ENCODE peak calls at places on chromosomes 13 and 19, in four cellular contexts. D, Z, F and I are unnamed samples. For H3K4me1, the result is how much of the 10 kb centered on the place peaks cover.

GRCh38 chr13:98978280-98978679 is 416 bp upstream of the DOCK9 start:
- DNase-seq in D (no peak), F (no peak), Z (no peak), I (no peak)

GRCh38 chr19:19320362-19321142 is at the start of the genes MAU2 and SUGP1:
- DNase-seq in D (peak), F (peak), Z (peak), I (peak)

GRCh38 chr19:32061304-32061703 is 284.1 kb upstream of the ZNF507 start:
- DNase-seq in Z (no peak), F (no peak), D (no peak), I (no peak)

GRCh38 chr13:28299941-28300340 is 161.6 kb downstream of the PAN3 start:
- DNase-seq in Z (no peak), F (no peak), D (no peak), I (no peak)

GRCh38 chr19:55384576-55385235 is 614 bp upstream of the TMEM238 start:
- DNase-seq in D (no peak), F (no peak), Z (no peak), I (no peak)

GRCh38 chr13:38538412-38538811 is 148.5 kb upstream of the FREM2 start:
- DNase-seq in F (no peak), D (no peak), Z (no peak), I (no peak)

GRCh38 chr13:99157046-99157445 is 43.6 kb upstream of the UBAC2 start:
- DNase-seq in D (no peak), Z (no peak), F (no peak), I (no peak)

GRCh38 chr19:46471116-46471733 is at the start of gene PNMA8A:
- DNase-seq in Z (no peak), F (no peak), D (peak), I (peak)

GRCh38 chr19:16078759-16079707 is 2.7 kb downstream of the TPM4 start:
- DNase-seq in D (peak), Z (peak), F (peak), I (peak)

GRCh38 chr13:37029617-37030016 is 29.0 kb downstream of the EXOSC8 start:
- DNase-seq in Z (no peak), F (no peak), D (no peak), I (no peak)

GRCh38 chr13:33263976-33264619 is 21.5 kb downstream of the STARD13 start:
- DNase-seq in D (no peak), Z (no peak), F (no peak), I (no peak)

GRCh38 chr13:109465151-109465550 is 321.2 kb downstream of the IRS2 start:
- DNase-seq in Z (no peak), D (no peak), F (no peak), I (no peak)

GRCh38 chr13:55517312-55517711 is 1623.4 kb upstream of the PRR20A start:
- DNase-seq in F (no peak), D (no peak), Z (no peak), I (no peak)

GRCh38 chr19:13463296-13463695 is 43.0 kb downstream of the CACNA1A start:
- DNase-seq in D (no peak), Z (no peak), F (no peak), I (no peak)

GRCh38 chr19:18014197-18014596 is 6.2 kb downstream of the ARRDC2 start:
- DNase-seq in D (no peak), F (no peak), Z (no peak), I (no peak)

GRCh38 chr19:39765091-39766076 is 13.3 kb upstream of the LEUTX start:
- DNase-seq in Z (peak), D (no peak), F (peak), I (peak)

GRCh38 chr13:113919761-113920160 is 54.1 kb downstream of the C13orf46 start:
- DNase-seq in D (no peak), Z (no peak), F (no peak), I (no peak)

GRCh38 chr19:48663667-48664066 is 9.2 kb downstream of the NTN5 start:
- DNase-seq in D (no peak), F (no peak), Z (no peak), I (no peak)

GRCh38 chr19:38551450-38551813 is 66.3 kb downstream of the MAP4K1 start:
- DNase-seq in Z (no peak), F (no peak), D (no peak), I (no peak)

GRCh38 chr13:102651892-102652291 is 43.0 kb downstream of the METTL21C start:
- DNase-seq in F (no peak), Z (no peak), D (no peak), I (no peak)

GRCh38 chr19:18386543-18387251 is 739 bp downstream of the GDF15 start:
- DNase-seq in D (no peak), F (no peak), Z (peak), I (no peak)

GRCh38 chr19:52700673-52701072 is 34.2 kb downstream of the ZNF611 start:
- DNase-seq in Z (no peak), F (no peak), D (no peak), I (no peak)

GRCh38 chr19:17716309-17716929 is 2.9 kb upstream of the MAP1S start:
- DNase-seq in D (no peak), Z (no peak), F (no peak), I (no peak)

GRCh38 chr19:13985771-13986347 is 20.3 kb downstream of the RFX1 start:
- DNase-seq in D (no peak), Z (no peak), F (no peak), I (no peak)

GRCh38 chr19:8826371-8826770 is 5.7 kb downstream of the ZNF558 start:
- DNase-seq in Z (no peak), F (no peak), D (no peak), I (no peak)

GRCh38 chr19:38650180-38650775 is 2.8 kb downstream of the ACTN4 start:
- DNase-seq in D (no peak), F (no peak), Z (peak), I (no peak)

GRCh38 chr13:113062691-113063090 is 42.9 kb upstream of the F7 start:
- DNase-seq in D (no peak), F (no peak), Z (no peak), I (no peak)

GRCh38 chr13:97058417-97058816 is 64.1 kb upstream of the OXGR1 start:
- DNase-seq in D (no peak), F (no peak), Z (no peak), I (no peak)

GRCh38 chr19:3658004-3658822 is 31.6 kb upstream of the CACTIN start:
- DNase-seq in D (no peak), Z (no peak), F (no peak), I (peak)

GRCh38 chr13:58963321-58963720 is 1200.4 kb downstream of the DIAPH3 start:
- DNase-seq in F (no peak), Z (no peak), D (no peak), I (no peak)

GRCh38 chr13:99501952-99502310 is 659 bp downstream of the TM9SF2 start:
- DNase-seq in F (no peak), Z (peak), D (peak), I (peak)

GRCh38 chr19:50870417-50871089 is 2.7 kb upstream of the KLK2 start:
- DNase-seq in Z (no peak), D (no peak), F (no peak), I (peak)

GRCh38 chr13:65275838-65276630 is 1954.1 kb downstream of the PCDH9 start:
- DNase-seq in F (no peak), Z (no peak), D (no peak), I (no peak)

DNA sequence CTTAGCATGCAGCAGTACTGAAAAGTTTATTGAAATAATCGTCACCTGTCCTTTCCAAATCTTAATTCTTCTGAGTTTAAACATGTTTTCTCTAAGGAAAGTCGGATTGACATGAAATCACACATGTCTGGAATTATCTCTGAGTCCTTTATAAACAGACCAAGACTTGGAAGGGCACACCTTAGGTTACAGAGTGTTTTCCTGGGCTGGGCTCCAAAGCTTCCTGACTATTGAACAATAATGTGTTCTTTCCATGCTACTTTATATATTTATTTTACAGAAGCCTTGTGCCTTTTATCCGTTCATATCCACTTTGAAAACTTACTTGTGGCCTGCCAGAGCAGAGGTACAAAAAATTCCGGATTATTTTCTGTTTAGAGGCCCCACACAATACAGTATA is 52.1 kb downstream of the LRCH1 start:
- DNase-seq in D (no peak), F (no peak), Z (no peak), I (no peak)
- H3K27ac ChIP-seq in D (no peak), F (no peak), Z (peak), I (no peak)

DNA sequence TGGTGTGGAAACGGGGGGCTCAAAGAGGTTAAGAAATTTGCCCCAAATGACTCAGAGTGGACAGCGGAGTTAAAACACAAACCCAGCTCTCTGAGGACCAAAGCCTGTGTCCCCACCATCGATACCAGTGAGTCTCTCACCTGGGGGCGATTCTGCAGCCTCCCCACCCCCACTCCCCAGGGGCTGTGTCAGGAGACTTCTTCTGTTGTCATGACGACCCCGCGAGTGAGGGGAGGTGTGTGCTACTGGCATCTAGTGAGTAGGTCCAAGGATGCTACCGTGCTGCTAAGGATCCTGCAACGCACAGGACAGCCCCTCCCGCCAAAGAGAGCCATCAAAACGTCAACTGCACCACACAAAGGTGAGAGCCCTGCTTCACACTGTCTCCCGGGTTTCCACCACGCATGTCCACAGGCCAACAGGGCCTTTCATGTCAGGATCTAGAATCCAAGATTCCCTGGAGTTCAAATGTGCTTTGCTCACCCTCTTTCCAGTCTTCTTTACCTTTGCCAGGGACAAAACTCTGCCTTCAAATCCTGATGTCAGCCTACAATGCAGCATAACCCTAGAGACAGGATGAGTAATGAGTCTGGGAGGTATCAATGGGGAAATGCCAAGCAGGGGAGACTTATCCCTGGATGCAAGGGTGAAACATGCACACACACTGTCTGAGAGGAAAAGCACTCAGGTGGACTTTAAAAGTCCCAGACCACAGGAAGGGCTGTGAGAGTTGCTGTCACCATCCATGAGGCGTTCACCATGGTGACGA is 3.9 kb downstream of the RANBP3 start:
- DNase-seq in Z (no peak), D (no peak), F (no peak), I (no peak)
- H3K4me1 ChIP-seq in Z (under half), D (half or more), F (half or more), I (under half)

GRCh38 chr19:7560271-7560670 is 24.8 kb downstream of the PNPLA6 start:
- DNase-seq in Z (no peak), D (no peak), F (no peak), I (no peak)

GRCh38 chr19:7561229-7561806 is 25.8 kb downstream of the PNPLA6 start:
- DNase-seq in Z (no peak), F (no peak), D (no peak), I (no peak)

GRCh38 chr19:7556696-7557315 is 21.3 kb downstream of the PNPLA6 start:
- DNase-seq in Z (no peak), F (no peak), D (no peak), I (no peak)

GRCh38 chr19:7558667-7559066 is 23.1 kb downstream of the PNPLA6 start:
- DNase-seq in Z (no peak), D (no peak), F (no peak), I (no peak)

GRCh38 chr19:7559102-7559501 is 23.6 kb downstream of the PNPLA6 start:
- DNase-seq in Z (no peak), D (no peak), F (no peak), I (no peak)
- H3K27ac ChIP-seq in Z (no peak), D (no peak), F (no peak), I (no peak)

DNA sequence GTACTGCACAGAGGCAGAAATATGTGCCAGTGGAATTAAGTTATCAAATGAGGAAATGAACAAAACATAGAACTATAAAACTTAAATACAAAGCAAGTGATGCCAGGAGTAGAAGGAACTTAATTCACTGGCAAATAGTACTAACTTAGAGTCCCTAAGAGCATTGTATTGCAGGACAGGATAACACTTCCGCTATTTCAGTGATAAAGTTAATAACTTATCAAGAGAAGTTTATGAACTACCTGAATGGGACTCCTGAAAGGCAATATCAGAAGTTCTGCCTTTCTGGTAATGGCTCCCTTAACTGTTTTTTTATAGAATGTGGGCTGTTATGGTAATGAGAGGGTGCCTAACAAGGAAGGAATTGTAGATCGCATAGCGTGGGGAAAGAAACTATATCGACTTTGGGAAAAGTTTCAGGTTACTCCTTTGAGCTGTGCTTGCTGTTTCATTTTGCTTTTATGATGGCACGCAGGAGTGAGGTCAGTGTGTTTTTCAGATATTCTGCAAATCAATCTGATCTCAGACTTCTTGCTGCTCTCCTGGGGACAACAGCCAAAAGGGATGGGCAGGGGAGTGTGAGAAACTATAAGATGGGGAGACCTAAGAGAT is 95.3 kb upstream of the MLNR start:
- DNase-seq in Z (no peak), D (no peak), F (no peak), I (no peak)
- H3K4me1 ChIP-seq in Z (under half), D (under half), F (under half), I (under half)

DNA sequence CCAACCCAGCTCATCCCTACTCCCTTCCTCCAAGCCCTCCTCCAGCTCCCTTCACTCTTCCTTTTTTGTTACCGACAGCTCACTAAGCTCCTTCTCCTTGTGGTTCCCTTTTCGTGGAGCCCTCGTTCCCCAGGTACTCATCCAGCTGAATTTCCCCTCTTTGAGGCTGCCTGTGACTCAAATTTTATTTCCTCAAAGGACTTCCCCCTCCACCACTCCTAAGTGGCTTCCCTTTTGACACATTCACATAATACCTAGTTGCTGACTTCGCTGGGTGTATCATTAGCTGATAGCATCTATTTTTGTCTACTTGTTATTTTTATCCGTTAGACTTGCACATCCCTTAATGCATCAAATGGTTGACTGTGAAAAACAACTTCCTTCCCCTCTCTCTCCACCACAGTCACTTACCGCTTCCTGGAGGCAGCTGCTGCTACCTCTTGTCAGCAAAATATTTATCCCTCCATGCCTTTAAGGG is 14.5 kb downstream of the FFAR2 start:
- DNase-seq in Z (peak), F (peak), D (no peak), I (no peak)
- H3K27ac ChIP-seq in Z (peak), F (peak), D (no peak), I (no peak)

GRCh38 chr19:7263521-7263920 is 30.7 kb downstream of the INSR start:
- DNase-seq in F (no peak), Z (no peak), D (no peak), I (no peak)
- H3K4me1 ChIP-seq in F (under half), Z (under half), D (under half), I (under half)

GRCh38 chr19:7292950-7293794 is 1.0 kb downstream of the INSR start:
- DNase-seq in Z (peak), D (peak), F (no peak), I (peak)
- H3K27ac ChIP-seq in Z (peak), D (no peak), F (no peak), I (peak)

GRCh38 chr13:27262546-27262945 is 8.1 kb upstream of the RASL11A start:
- DNase-seq in Z (no peak), D (no peak), F (no peak), I (no peak)
- H3K4me1 ChIP-seq in Z (under half), D (under half), F (under half), I (under half)